ENCODE peak calls at places on chromosomes 7 and 10, in seven cellular contexts. O, U, V, F, B, D and Q are unnamed samples.

GRCh38 chr7:55975944-55976633 is 11.7 kb downstream of the NIPSNAP2 start:
- DNase-seq in O (no peak), U (no peak), V (no peak), F (no peak), B (no peak), D (no peak), Q (no peak)

GRCh38 chr7:97390052-97390451 is 272.6 kb downstream of the SDHAF3 start:
- DNase-seq in O (no peak), U (no peak), V (no peak), F (no peak), B (no peak), D (no peak), Q (no peak)

GRCh38 chr10:98357208-98357836 is 57.7 kb downstream of the PYROXD2 start:
- DNase-seq in O (no peak), U (no peak), V (no peak), F (no peak), B (no peak), D (peak), Q (no peak)

GRCh38 chr10:132138133-132138532 is 48.6 kb upstream of the DPYSL4 start:
- DNase-seq in O (no peak), U (peak), V (no peak), F (no peak), B (no peak), D (no peak), Q (no peak)

GRCh38 chr10:37713642-37714041 is 143.8 kb downstream of the ZNF248 start:
- DNase-seq in O (no peak), U (no peak), V (no peak), F (no peak), B (no peak), D (no peak), Q (no peak)

GRCh38 chr10:117186832-117187615 is 10.3 kb upstream of the KCNK18 start:
- DNase-seq in O (no peak), U (no peak), V (no peak), F (no peak), B (no peak), D (no peak), Q (peak)

GRCh38 chr7:91135703-91136102 is 128.5 kb upstream of the FZD1 start:
- DNase-seq in O (no peak), U (no peak), V (no peak), F (no peak), B (no peak), D (no peak), Q (no peak)

GRCh38 chr7:134440067-134440466 is 18.8 kb downstream of the AKR1B1 start:
- DNase-seq in O (no peak), U (no peak), V (no peak), F (no peak), B (no peak), D (no peak), Q (no peak)

GRCh38 chr10:74983383-74983782 is 128.1 kb upstream of the SAMD8 start:
- DNase-seq in O (no peak), U (no peak), V (no peak), F (no peak), B (no peak), D (no peak), Q (no peak)

GRCh38 chr7:97541188-97541587 is 190.7 kb upstream of the TAC1 start:
- DNase-seq in O (no peak), U (no peak), V (no peak), F (no peak), B (no peak), D (no peak), Q (no peak)

GRCh38 chr10:52312999-52313349 is 1.1 kb upstream of the DKK1 start:
- DNase-seq in O (no peak), U (no peak), V (no peak), F (no peak), B (no peak), D (peak), Q (no peak)
- H3K4me3 ChIP-seq in O (no peak), U (no peak), V (peak), F (peak), B (no peak), D (peak), Q (peak)

DNA sequence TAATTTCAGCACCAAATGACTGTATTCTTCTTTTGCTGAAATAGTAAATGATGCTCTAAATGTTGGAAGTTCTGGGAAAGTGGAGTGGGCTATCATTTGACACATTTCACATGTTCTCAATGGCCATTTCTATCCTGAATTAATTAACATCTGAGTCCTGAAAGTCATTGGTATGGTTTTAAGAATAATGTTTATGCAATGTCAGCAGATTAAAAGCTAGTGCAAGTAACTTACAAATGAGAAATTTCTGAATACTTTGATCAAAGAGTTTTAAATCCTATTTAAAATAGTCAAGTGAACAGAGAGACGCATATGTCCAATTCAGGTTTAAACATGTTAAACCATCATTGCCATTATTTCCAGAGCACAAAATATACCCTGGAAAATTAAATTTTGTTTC is 508.1 kb downstream of the PHTF2 start:
- DNase-seq in O (no peak), U (no peak), V (no peak), F (no peak), B (no peak), D (no peak), Q (no peak)
- H3K4me3 ChIP-seq in O (no peak), U (no peak), V (no peak), F (no peak), B (no peak), D (no peak), Q (no peak)

GRCh38 chr7:72337822-72338167 is 74.3 kb downstream of the CALN1 start:
- DNase-seq in O (no peak), U (no peak), V (no peak), F (no peak), B (no peak), D (no peak), Q (no peak)
- H3K4me3 ChIP-seq in O (no peak), U (no peak), V (peak), F (no peak), B (no peak), D (no peak), Q (no peak)

GRCh38 chr7:148987010-148987750 is 41.1 kb downstream of the PDIA4 start:
- DNase-seq in O (peak), U (peak), V (peak), F (peak), B (peak), D (peak), Q (peak)

GRCh38 chr7:148987751-148988512 is 40.4 kb downstream of the PDIA4 start:
- DNase-seq in O (no peak), U (no peak), V (no peak), F (no peak), B (no peak), D (no peak), Q (no peak)

GRCh38 chr7:148982596-148983219 is 45.6 kb downstream of the PDIA4 start:
- DNase-seq in O (no peak), U (no peak), V (no peak), F (no peak), B (no peak), D (peak), Q (no peak)

GRCh38 chr7:148983220-148984146 is 44.8 kb downstream of the PDIA4 start:
- DNase-seq in O (peak), U (peak), V (peak), F (peak), B (peak), D (peak), Q (no peak)

GRCh38 chr7:148986737-148987009 is 41.6 kb downstream of the PDIA4 start:
- DNase-seq in O (no peak), U (no peak), V (no peak), F (no peak), B (no peak), D (no peak), Q (no peak)
- H3K4me3 ChIP-seq in O (no peak), U (no peak), V (peak), F (peak), B (no peak), D (no peak), Q (no peak)

GRCh38 chr10:106919798-106920382 is 244.6 kb downstream of the SORCS1 start:
- DNase-seq in O (no peak), U (no peak), V (no peak), F (no peak), B (no peak), D (no peak), Q (no peak)
- H3K4me3 ChIP-seq in O (no peak), U (no peak), V (no peak), F (no peak), B (no peak), D (no peak), Q (no peak)